ENCODE peak calls at places on chromosomes 6 and 20, in six cellular contexts. One of them, this sample, is unnamed.

GRCh38 chr6:127291495-127291894 is 24.8 kb downstream of the RNF146 start:
- DNase-seq in stomach: no peak
- DNase-seq in upper lobe of left lung: no peak
- DNase-seq in GM12878: peak
- DNase-seq in K562: no peak
- DNase-seq in suprapubic skin: no peak
- DNase-seq in this sample: no peak

GRCh38 chr6:15366879-15367278 is 121.0 kb downstream of the JARID2 start:
- DNase-seq in stomach: no peak
- DNase-seq in upper lobe of left lung: no peak
- DNase-seq in GM12878: no peak
- DNase-seq in K562: no peak
- DNase-seq in suprapubic skin: no peak
- DNase-seq in this sample: no peak

GRCh38 chr6:149150999-149151398 is 166.5 kb upstream of the TAB2 start:
- DNase-seq in stomach: no peak
- DNase-seq in upper lobe of left lung: no peak
- DNase-seq in GM12878: no peak
- DNase-seq in K562: no peak
- DNase-seq in suprapubic skin: no peak
- DNase-seq in this sample: peak

GRCh38 chr6:108581932-108582500 is 21.3 kb downstream of the FOXO3 start:
- DNase-seq in stomach: no peak
- DNase-seq in upper lobe of left lung: no peak
- DNase-seq in GM12878: no peak
- DNase-seq in K562: no peak
- DNase-seq in suprapubic skin: no peak
- DNase-seq in this sample: no peak

GRCh38 chr6:163806761-163807499 is 392.4 kb downstream of the QKI start:
- DNase-seq in stomach: no peak
- DNase-seq in upper lobe of left lung: no peak
- DNase-seq in GM12878: no peak
- DNase-seq in K562: peak
- DNase-seq in suprapubic skin: no peak
- DNase-seq in this sample: peak

GRCh38 chr6:75748743-75749538 is at the start of gene MYO6:
- DNase-seq in stomach: peak
- DNase-seq in upper lobe of left lung: peak
- DNase-seq in GM12878: no peak
- DNase-seq in K562: peak
- DNase-seq in suprapubic skin: peak
- DNase-seq in this sample: no peak

GRCh38 chr6:169266746-169267629 is 13.3 kb upstream of the THBS2 start:
- DNase-seq in stomach: no peak
- DNase-seq in upper lobe of left lung: no peak
- DNase-seq in GM12878: no peak
- DNase-seq in K562: no peak
- DNase-seq in suprapubic skin: no peak
- DNase-seq in this sample: no peak

GRCh38 chr20:571754-572331 is 28.3 kb upstream of the CSNK2A1 start:
- DNase-seq in stomach: peak
- DNase-seq in upper lobe of left lung: peak
- DNase-seq in GM12878: no peak
- DNase-seq in K562: peak
- DNase-seq in suprapubic skin: no peak
- DNase-seq in this sample: no peak

GRCh38 chr20:39132093-39132492 is 169.9 kb downstream of the DHX35 start:
- DNase-seq in stomach: no peak
- DNase-seq in upper lobe of left lung: no peak
- DNase-seq in GM12878: no peak
- DNase-seq in K562: no peak
- DNase-seq in suprapubic skin: no peak
- DNase-seq in this sample: no peak

GRCh38 chr20:64239449-64240242 is 15.9 kb upstream of the PCMTD2 start:
- DNase-seq in stomach: no peak
- DNase-seq in upper lobe of left lung: no peak
- DNase-seq in GM12878: no peak
- DNase-seq in K562: no peak
- DNase-seq in suprapubic skin: no peak
- DNase-seq in this sample: no peak

GRCh38 chr20:3502878-3503277 is 32.1 kb downstream of the ATRN start:
- DNase-seq in stomach: no peak
- DNase-seq in upper lobe of left lung: no peak
- DNase-seq in GM12878: no peak
- DNase-seq in K562: no peak
- DNase-seq in suprapubic skin: no peak
- DNase-seq in this sample: no peak

GRCh38 chr20:58021481-58021880 is 207.0 kb downstream of the ANKRD60 start:
- DNase-seq in stomach: no peak
- DNase-seq in upper lobe of left lung: no peak
- DNase-seq in GM12878: no peak
- DNase-seq in K562: peak
- DNase-seq in suprapubic skin: peak
- DNase-seq in this sample: no peak

DNA sequence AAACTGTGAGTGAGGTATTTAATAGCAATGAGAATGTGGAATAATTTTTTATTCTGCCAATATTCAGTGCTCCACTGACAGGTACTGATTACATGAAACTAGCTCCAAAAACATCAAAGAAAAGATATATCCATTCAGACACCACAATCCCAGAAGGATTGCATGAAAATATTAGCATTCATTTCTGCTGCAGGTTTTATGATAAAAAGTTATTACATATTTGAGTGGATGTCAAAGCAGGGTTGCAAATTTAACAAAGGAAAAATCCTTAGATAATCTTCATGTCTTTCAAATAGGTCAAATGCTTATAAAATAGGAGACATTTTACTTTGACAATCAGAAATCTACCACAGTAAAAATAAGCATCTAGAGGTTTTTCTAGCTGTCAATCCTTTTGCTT is 13.3 kb downstream of the MCHR2 start:
- DNase-seq in stomach: no peak
- DNase-seq in upper lobe of left lung: no peak
- DNase-seq in GM12878: no peak
- DNase-seq in K562: no peak
- DNase-seq in suprapubic skin: no peak
- DNase-seq in this sample: no peak
- TF ChIP-seq EP300 in stomach: no peak
- TF ChIP-seq EP300 in upper lobe of left lung: no peak
- TF ChIP-seq EP300 in GM12878: no peak
- TF ChIP-seq EP300 in K562: no peak
- TF ChIP-seq EP300 in suprapubic skin: no peak
- TF ChIP-seq EP300 in this sample: no peak

DNA sequence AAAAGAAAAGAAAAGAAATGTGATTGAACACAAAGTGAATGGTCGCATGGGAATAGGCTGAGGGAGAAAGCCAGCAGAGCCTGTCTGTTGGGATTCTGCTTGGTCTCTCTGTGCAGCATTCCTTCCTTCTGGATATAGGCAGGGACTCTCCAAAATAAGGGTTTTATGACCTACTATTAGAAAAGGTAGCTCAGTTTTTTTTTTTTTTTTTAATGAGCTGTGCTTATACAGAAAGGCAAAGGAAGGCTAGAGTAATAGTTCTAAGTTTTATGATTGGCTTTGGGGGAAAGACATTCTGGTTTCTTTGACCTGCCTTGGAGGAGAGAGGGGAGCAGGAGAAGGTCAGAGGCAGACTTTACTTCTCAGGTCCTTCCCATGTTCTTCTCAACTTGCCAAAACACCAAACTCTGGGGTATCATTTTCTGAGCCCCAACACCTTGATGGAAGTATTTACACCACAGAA is 18.8 kb upstream of the IER3 start:
- DNase-seq in stomach: no peak
- DNase-seq in upper lobe of left lung: no peak
- DNase-seq in GM12878: no peak
- DNase-seq in K562: no peak
- DNase-seq in suprapubic skin: no peak
- DNase-seq in this sample: no peak
- H3K4me3 ChIP-seq in stomach: no peak
- H3K4me3 ChIP-seq in upper lobe of left lung: no peak
- H3K4me3 ChIP-seq in GM12878: no peak
- H3K4me3 ChIP-seq in K562: no peak
- H3K4me3 ChIP-seq in suprapubic skin: no peak
- H3K4me3 ChIP-seq in this sample: no peak

GRCh38 chr6:156830126-156830525 is 52.9 kb downstream of the ARID1B start:
- DNase-seq in stomach: no peak
- DNase-seq in upper lobe of left lung: no peak
- DNase-seq in GM12878: no peak
- DNase-seq in K562: no peak
- DNase-seq in suprapubic skin: no peak
- DNase-seq in this sample: peak

GRCh38 chr6:156825475-156825874 is 48.3 kb downstream of the ARID1B start:
- DNase-seq in stomach: no peak
- DNase-seq in upper lobe of left lung: no peak
- DNase-seq in GM12878: no peak
- DNase-seq in K562: no peak
- DNase-seq in suprapubic skin: no peak
- DNase-seq in this sample: no peak

GRCh38 chr6:156826290-156826955 is 49.2 kb downstream of the ARID1B start:
- DNase-seq in stomach: no peak
- DNase-seq in upper lobe of left lung: peak
- DNase-seq in GM12878: no peak
- DNase-seq in K562: no peak
- DNase-seq in suprapubic skin: no peak
- DNase-seq in this sample: no peak

GRCh38 chr6:156828280-156828703 is 51.1 kb downstream of the ARID1B start:
- DNase-seq in stomach: no peak
- DNase-seq in upper lobe of left lung: peak
- DNase-seq in GM12878: no peak
- DNase-seq in K562: no peak
- DNase-seq in suprapubic skin: no peak
- DNase-seq in this sample: no peak

GRCh38 chr6:156827382-156827781 is 50.2 kb downstream of the ARID1B start:
- DNase-seq in stomach: no peak
- DNase-seq in upper lobe of left lung: no peak
- DNase-seq in GM12878: no peak
- DNase-seq in K562: no peak
- DNase-seq in suprapubic skin: no peak
- DNase-seq in this sample: no peak
- TF ChIP-seq POLR2AphosphoS5 in stomach: no peak
- TF ChIP-seq POLR2AphosphoS5 in upper lobe of left lung: peak
- TF ChIP-seq POLR2AphosphoS5 in GM12878: no peak
- TF ChIP-seq POLR2AphosphoS5 in K562: no peak
- TF ChIP-seq POLR2AphosphoS5 in suprapubic skin: no peak
- TF ChIP-seq POLR2AphosphoS5 in this sample: no peak

GRCh38 chr20:62723351-62723750 is 14.7 kb downstream of the NTSR1 start:
- DNase-seq in stomach: peak
- DNase-seq in upper lobe of left lung: no peak
- DNase-seq in GM12878: no peak
- DNase-seq in K562: no peak
- DNase-seq in suprapubic skin: no peak
- DNase-seq in this sample: no peak
- TF ChIP-seq EP300 in stomach: no peak
- TF ChIP-seq EP300 in upper lobe of left lung: no peak
- TF ChIP-seq EP300 in GM12878: no peak
- TF ChIP-seq EP300 in K562: no peak
- TF ChIP-seq EP300 in suprapubic skin: no peak
- TF ChIP-seq EP300 in this sample: no peak

DNA sequence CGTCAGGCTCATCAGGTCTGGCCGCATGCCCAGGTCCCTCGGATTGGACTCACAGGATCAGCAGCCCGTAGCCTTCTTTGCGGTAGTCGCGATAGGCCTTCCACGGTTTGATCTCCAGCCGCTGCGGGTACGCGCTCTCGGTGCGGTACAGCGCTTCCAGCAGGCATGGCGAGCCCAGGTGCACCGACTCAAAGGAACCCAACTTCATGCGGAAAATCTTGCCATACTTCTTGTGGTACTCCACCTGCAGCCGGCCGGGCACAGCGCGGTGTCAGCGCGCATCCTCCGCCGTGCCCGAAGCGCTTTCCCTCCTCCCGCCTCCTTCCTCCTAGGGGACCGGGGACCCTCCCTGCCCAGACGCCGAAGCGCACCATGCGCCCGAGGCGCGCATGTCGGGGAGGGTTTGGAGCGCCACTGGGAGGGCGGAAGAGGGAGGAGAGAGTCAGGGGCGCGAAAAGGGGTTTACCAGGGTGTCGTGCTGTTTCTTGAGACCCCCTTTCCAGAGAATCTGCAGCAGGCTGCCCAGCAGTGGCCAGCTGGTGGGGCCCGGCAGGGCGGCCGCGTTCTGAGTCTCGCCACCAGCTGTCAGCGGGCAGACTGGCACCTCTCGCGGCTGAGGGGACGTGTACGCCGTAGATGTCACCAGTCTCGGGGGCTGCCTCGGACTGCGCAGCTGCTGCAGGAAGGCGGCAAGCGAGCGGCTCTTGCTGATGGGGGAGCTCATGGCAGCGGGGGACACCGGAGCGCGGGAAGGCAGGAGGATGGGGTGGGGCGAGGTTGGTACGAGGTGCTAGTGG is 732 bp downstream of the CYP24A1 start:
- DNase-seq in stomach: no peak
- DNase-seq in upper lobe of left lung: no peak
- DNase-seq in GM12878: no peak
- DNase-seq in K562: no peak
- DNase-seq in suprapubic skin: no peak
- DNase-seq in this sample: no peak
- H3K4me3 ChIP-seq in stomach: peak
- H3K4me3 ChIP-seq in upper lobe of left lung: no peak
- H3K4me3 ChIP-seq in GM12878: no peak
- H3K4me3 ChIP-seq in K562: no peak
- H3K4me3 ChIP-seq in suprapubic skin: peak
- H3K4me3 ChIP-seq in this sample: no peak